ENCODE peak calls at places on chromosomes 4 and X, in ten cellular contexts. One of them, this sample, is unnamed.

GRCh38 chrX:134377537-134377936 is 82.4 kb upstream of the HPRT1 start:
- DNase-seq in transverse colon: no peak
- DNase-seq in suprapubic skin: no peak
- DNase-seq in tibial nerve: no peak
- DNase-seq in breast epithelium: no peak
- DNase-seq in HCT116: no peak
- DNase-seq in body of pancreas: peak; percentile 21
- DNase-seq in sigmoid colon: no peak
- DNase-seq in heart left ventricle: no peak
- DNase-seq in A549: peak; percentile 62
- DNase-seq in this sample: no peak

GRCh38 chr4:126267689-126268088 is 952.9 kb downstream of the FAT4 start:
- DNase-seq in transverse colon: no peak
- DNase-seq in suprapubic skin: no peak
- DNase-seq in tibial nerve: no peak
- DNase-seq in breast epithelium: no peak
- DNase-seq in HCT116: no peak
- DNase-seq in body of pancreas: no peak
- DNase-seq in sigmoid colon: no peak
- DNase-seq in heart left ventricle: no peak
- DNase-seq in A549: peak; percentile 0
- DNase-seq in this sample: no peak

GRCh38 chrX:134423606-134424005 is 36.4 kb upstream of the HPRT1 start:
- DNase-seq in transverse colon: no peak
- DNase-seq in suprapubic skin: no peak
- DNase-seq in tibial nerve: no peak
- DNase-seq in breast epithelium: no peak
- DNase-seq in HCT116: no peak
- DNase-seq in body of pancreas: no peak
- DNase-seq in sigmoid colon: no peak
- DNase-seq in heart left ventricle: no peak
- DNase-seq in A549: peak; percentile 45
- DNase-seq in this sample: no peak

GRCh38 chr4:7649741-7650531 is 215.2 kb upstream of the PSAPL1 start:
- DNase-seq in transverse colon: peak; percentile 24
- DNase-seq in suprapubic skin: no peak
- DNase-seq in tibial nerve: no peak
- DNase-seq in breast epithelium: no peak
- DNase-seq in HCT116: peak; percentile 7
- DNase-seq in body of pancreas: no peak
- DNase-seq in sigmoid colon: peak; percentile 62
- DNase-seq in heart left ventricle: no peak
- DNase-seq in A549: no peak
- DNase-seq in this sample: no peak

GRCh38 chrX:21158678-21159077 is 215.5 kb upstream of the CNKSR2 start:
- DNase-seq in transverse colon: no peak
- DNase-seq in suprapubic skin: no peak
- DNase-seq in tibial nerve: no peak
- DNase-seq in breast epithelium: no peak
- DNase-seq in HCT116: no peak
- DNase-seq in body of pancreas: no peak
- DNase-seq in sigmoid colon: no peak
- DNase-seq in heart left ventricle: no peak
- DNase-seq in A549: no peak
- DNase-seq in this sample: no peak

GRCh38 chrX:12814434-12814833 is 23.2 kb downstream of the PRPS2 start:
- DNase-seq in transverse colon: peak; percentile 41
- DNase-seq in suprapubic skin: no peak
- DNase-seq in tibial nerve: peak; percentile 40
- DNase-seq in breast epithelium: no peak
- DNase-seq in HCT116: no peak
- DNase-seq in body of pancreas: peak; percentile 25
- DNase-seq in sigmoid colon: no peak
- DNase-seq in heart left ventricle: peak; percentile 20
- DNase-seq in A549: peak; percentile 59
- DNase-seq in this sample: no peak

GRCh38 chr4:123661080-123661737 is 264.6 kb downstream of the SPRY1 start:
- DNase-seq in transverse colon: no peak
- DNase-seq in suprapubic skin: no peak
- DNase-seq in tibial nerve: no peak
- DNase-seq in breast epithelium: no peak
- DNase-seq in HCT116: peak; percentile 21
- DNase-seq in body of pancreas: no peak
- DNase-seq in sigmoid colon: no peak
- DNase-seq in heart left ventricle: no peak
- DNase-seq in A549: no peak
- DNase-seq in this sample: no peak

GRCh38 chrX:49041683-49042529 is 1.3 kb downstream of the TFE3 start:
- DNase-seq in transverse colon: no peak
- DNase-seq in suprapubic skin: no peak
- DNase-seq in tibial nerve: peak; percentile 26
- DNase-seq in breast epithelium: no peak
- DNase-seq in HCT116: no peak
- DNase-seq in body of pancreas: no peak
- DNase-seq in sigmoid colon: no peak
- DNase-seq in heart left ventricle: peak; percentile 29
- DNase-seq in A549: peak; percentile 42
- DNase-seq in this sample: no peak

GRCh38 chr4:185874516-185875230 is 62.7 kb upstream of the SORBS2 start:
- DNase-seq in transverse colon: no peak
- DNase-seq in suprapubic skin: no peak
- DNase-seq in tibial nerve: no peak
- DNase-seq in breast epithelium: no peak
- DNase-seq in HCT116: no peak
- DNase-seq in body of pancreas: no peak
- DNase-seq in sigmoid colon: no peak
- DNase-seq in heart left ventricle: no peak
- DNase-seq in A549: peak; percentile 21
- DNase-seq in this sample: no peak

GRCh38 chr4:146957252-146957651 is 11.6 kb upstream of the TTC29 start:
- DNase-seq in transverse colon: no peak
- DNase-seq in suprapubic skin: no peak
- DNase-seq in tibial nerve: no peak
- DNase-seq in breast epithelium: no peak
- DNase-seq in HCT116: no peak
- DNase-seq in body of pancreas: no peak
- DNase-seq in sigmoid colon: no peak
- DNase-seq in heart left ventricle: no peak
- DNase-seq in A549: peak; percentile 27
- DNase-seq in this sample: no peak

GRCh38 chr4:25834411-25835107 is 28.2 kb downstream of the SEL1L3 start:
- DNase-seq in transverse colon: no peak
- DNase-seq in suprapubic skin: no peak
- DNase-seq in tibial nerve: no peak
- DNase-seq in breast epithelium: no peak
- DNase-seq in HCT116: no peak
- DNase-seq in body of pancreas: no peak
- DNase-seq in sigmoid colon: no peak
- DNase-seq in heart left ventricle: no peak
- DNase-seq in A549: no peak
- DNase-seq in this sample: no peak

GRCh38 chr4:111991797-111992196 is 153.5 kb upstream of the FAM241A start:
- DNase-seq in transverse colon: no peak
- DNase-seq in suprapubic skin: no peak
- DNase-seq in tibial nerve: peak; percentile 8
- DNase-seq in breast epithelium: no peak
- DNase-seq in HCT116: peak; percentile 8
- DNase-seq in body of pancreas: no peak
- DNase-seq in sigmoid colon: no peak
- DNase-seq in heart left ventricle: no peak
- DNase-seq in A549: peak; percentile 56
- DNase-seq in this sample: no peak

GRCh38 chr4:118224239-118224829 is 128.5 kb downstream of the PRSS12 start:
- DNase-seq in transverse colon: no peak
- DNase-seq in suprapubic skin: no peak
- DNase-seq in tibial nerve: no peak
- DNase-seq in breast epithelium: no peak
- DNase-seq in HCT116: peak; percentile 67
- DNase-seq in body of pancreas: no peak
- DNase-seq in sigmoid colon: no peak
- DNase-seq in heart left ventricle: no peak
- DNase-seq in A549: peak; percentile 52
- DNase-seq in this sample: no peak

GRCh38 chr4:47213971-47214370 is 182.6 kb downstream of the GABRB1 start:
- DNase-seq in transverse colon: no peak
- DNase-seq in suprapubic skin: no peak
- DNase-seq in tibial nerve: no peak
- DNase-seq in breast epithelium: no peak
- DNase-seq in HCT116: no peak
- DNase-seq in body of pancreas: no peak
- DNase-seq in sigmoid colon: no peak
- DNase-seq in heart left ventricle: no peak
- DNase-seq in A549: no peak
- DNase-seq in this sample: no peak

GRCh38 chr4:133868856-133869255 is 332.7 kb downstream of the PABPC4L start:
- DNase-seq in transverse colon: no peak
- DNase-seq in suprapubic skin: no peak
- DNase-seq in tibial nerve: no peak
- DNase-seq in breast epithelium: no peak
- DNase-seq in HCT116: no peak
- DNase-seq in body of pancreas: no peak
- DNase-seq in sigmoid colon: no peak
- DNase-seq in heart left ventricle: no peak
- DNase-seq in A549: no peak
- DNase-seq in this sample: no peak

GRCh38 chrX:65596270-65596669 is 61.7 kb upstream of the LAS1L start:
- DNase-seq in transverse colon: peak; percentile 24
- DNase-seq in suprapubic skin: no peak
- DNase-seq in tibial nerve: no peak
- DNase-seq in breast epithelium: peak; percentile 35
- DNase-seq in HCT116: no peak
- DNase-seq in body of pancreas: no peak
- DNase-seq in sigmoid colon: no peak
- DNase-seq in heart left ventricle: no peak
- DNase-seq in A549: no peak
- DNase-seq in this sample: peak; percentile 40

GRCh38 chr4:84965558-84966381 is 720 bp downstream of the WDFY3 start:
- DNase-seq in transverse colon: peak; percentile 34
- DNase-seq in suprapubic skin: peak; percentile 71
- DNase-seq in tibial nerve: no peak
- DNase-seq in breast epithelium: peak; percentile 20
- DNase-seq in HCT116: no peak
- DNase-seq in body of pancreas: peak; percentile 41
- DNase-seq in sigmoid colon: peak; percentile 67
- DNase-seq in heart left ventricle: peak; percentile 46
- DNase-seq in A549: peak; percentile 31
- DNase-seq in this sample: peak; percentile 17

GRCh38 chrX:80807606-80808159 is 2.0 kb downstream of the BRWD3 start:
- DNase-seq in transverse colon: no peak
- DNase-seq in suprapubic skin: no peak
- DNase-seq in tibial nerve: no peak
- DNase-seq in breast epithelium: no peak
- DNase-seq in HCT116: no peak
- DNase-seq in body of pancreas: no peak
- DNase-seq in sigmoid colon: no peak
- DNase-seq in heart left ventricle: no peak
- DNase-seq in A549: peak; percentile 0
- DNase-seq in this sample: no peak

GRCh38 chrX:129606918-129607317 is 47.8 kb downstream of the APLN start:
- DNase-seq in transverse colon: peak; percentile 74
- DNase-seq in suprapubic skin: peak; percentile 73
- DNase-seq in tibial nerve: peak; percentile 70
- DNase-seq in breast epithelium: peak; percentile 30
- DNase-seq in HCT116: peak; percentile 23
- DNase-seq in body of pancreas: peak; percentile 62
- DNase-seq in sigmoid colon: peak; percentile 72
- DNase-seq in heart left ventricle: peak; percentile 40
- DNase-seq in A549: peak; percentile 47
- DNase-seq in this sample: peak; percentile 72

GRCh38 chr4:183504930-183505555 is at the start of gene ING2:
- DNase-seq in transverse colon: no peak
- DNase-seq in suprapubic skin: peak; percentile 82
- DNase-seq in tibial nerve: peak; percentile 9
- DNase-seq in breast epithelium: peak; percentile 27
- DNase-seq in HCT116: peak; percentile 21
- DNase-seq in body of pancreas: no peak
- DNase-seq in sigmoid colon: no peak
- DNase-seq in heart left ventricle: no peak
- DNase-seq in A549: peak; percentile 51
- DNase-seq in this sample: no peak
- TF ChIP-seq POLR2A in transverse colon: no peak
- TF ChIP-seq POLR2A in suprapubic skin: no peak
- TF ChIP-seq POLR2A in tibial nerve: no peak
- TF ChIP-seq POLR2A in breast epithelium: no peak
- TF ChIP-seq POLR2A in HCT116: no peak
- TF ChIP-seq POLR2A in body of pancreas: no peak
- TF ChIP-seq POLR2A in sigmoid colon: no peak
- TF ChIP-seq POLR2A in heart left ventricle: no peak
- TF ChIP-seq POLR2A in A549: no peak
- TF ChIP-seq POLR2A in this sample: no peak

DNA sequence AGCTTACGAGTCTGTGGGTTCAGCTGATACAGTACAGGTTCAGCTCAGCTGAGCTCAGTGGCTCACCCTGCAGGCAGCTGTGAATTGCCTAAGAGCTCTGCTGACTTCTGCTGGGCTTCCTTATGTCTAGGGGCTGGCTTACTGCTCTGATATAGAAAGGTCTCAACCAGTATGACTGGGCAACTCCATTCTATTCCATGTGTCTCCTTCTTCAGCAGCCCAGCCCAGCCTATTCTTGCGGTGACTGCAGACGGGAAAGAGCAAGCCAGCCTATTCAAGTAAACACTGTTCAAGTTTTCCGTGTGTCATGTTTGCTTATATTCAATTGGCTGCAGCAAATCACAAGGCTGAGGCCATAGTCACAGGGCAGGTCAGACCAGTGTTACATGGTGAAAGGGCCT is 615.4 kb upstream of the ZFP42 start:
- DNase-seq in transverse colon: peak; percentile 38
- DNase-seq in suprapubic skin: no peak
- DNase-seq in tibial nerve: no peak
- DNase-seq in breast epithelium: no peak
- DNase-seq in HCT116: peak; percentile 67
- DNase-seq in body of pancreas: peak; percentile 57
- DNase-seq in sigmoid colon: no peak
- DNase-seq in heart left ventricle: no peak
- DNase-seq in A549: peak; percentile 43
- DNase-seq in this sample: no peak
- TF ChIP-seq CTCF in transverse colon: peak; percentile 25
- TF ChIP-seq CTCF in suprapubic skin: no peak
- TF ChIP-seq CTCF in tibial nerve: no peak
- TF ChIP-seq CTCF in breast epithelium: no peak
- TF ChIP-seq CTCF in HCT116: peak; percentile 34
- TF ChIP-seq CTCF in body of pancreas: peak; percentile 42
- TF ChIP-seq CTCF in sigmoid colon: no peak
- TF ChIP-seq CTCF in heart left ventricle: no peak
- TF ChIP-seq CTCF in A549: no peak
- TF ChIP-seq CTCF in this sample: no peak

GRCh38 chr4:150007512-150007911 is 70.7 kb upstream of the DCLK2 start:
- DNase-seq in transverse colon: no peak
- DNase-seq in suprapubic skin: no peak
- DNase-seq in tibial nerve: no peak
- DNase-seq in breast epithelium: no peak
- DNase-seq in HCT116: peak; percentile 13
- DNase-seq in body of pancreas: no peak
- DNase-seq in sigmoid colon: no peak
- DNase-seq in heart left ventricle: no peak
- DNase-seq in A549: peak; percentile 64
- DNase-seq in this sample: no peak
- H3K4me1 ChIP-seq in transverse colon: no peaks in the 10 kb centered on the region
- H3K4me1 ChIP-seq in suprapubic skin: no peaks in the 10 kb centered on the region
- H3K4me1 ChIP-seq in tibial nerve: no peaks in the 10 kb centered on the region
- H3K4me1 ChIP-seq in breast epithelium: no peaks in the 10 kb centered on the region
- H3K4me1 ChIP-seq in HCT116: peaks cover 8% of the 10 kb centered on the region
- H3K4me1 ChIP-seq in body of pancreas: peaks cover 7% of the 10 kb centered on the region
- H3K4me1 ChIP-seq in sigmoid colon: peaks cover 63% of the 10 kb centered on the region
- H3K4me1 ChIP-seq in heart left ventricle: no peaks in the 10 kb centered on the region
- H3K4me1 ChIP-seq in A549: peaks cover 77% of the 10 kb centered on the region
- H3K4me1 ChIP-seq in this sample: no peaks in the 10 kb centered on the region

GRCh38 chrX:56563231-56564116 is at the start of gene UBQLN2:
- DNase-seq in transverse colon: peak; percentile 85
- DNase-seq in suprapubic skin: peak; percentile 80
- DNase-seq in tibial nerve: peak; percentile 72
- DNase-seq in breast epithelium: peak; percentile 67
- DNase-seq in HCT116: peak; percentile 31
- DNase-seq in body of pancreas: peak; percentile 78
- DNase-seq in sigmoid colon: peak; percentile 92
- DNase-seq in heart left ventricle: peak; percentile 86
- DNase-seq in A549: peak; percentile 87
- DNase-seq in this sample: peak; percentile 78
- TF ChIP-seq POLR2A in transverse colon: peak; percentile 83
- TF ChIP-seq POLR2A in suprapubic skin: peak; percentile 19
- TF ChIP-seq POLR2A in tibial nerve: peak; percentile 78
- TF ChIP-seq POLR2A in breast epithelium: peak; percentile 63
- TF ChIP-seq POLR2A in HCT116: no peak
- TF ChIP-seq POLR2A in body of pancreas: peak; percentile 91
- TF ChIP-seq POLR2A in sigmoid colon: peak; percentile 73
- TF ChIP-seq POLR2A in heart left ventricle: peak; percentile 60
- TF ChIP-seq POLR2A in A549: peak; percentile 79
- TF ChIP-seq POLR2A in this sample: peak; percentile 57

This sample was measured in uterus.